ENCODE peak calls at places on chromosomes 11 and 22, in seven cellular contexts. H is MV-4-11; J is GM19239; Q is tibial artery; K is head of caudate nucleus; V is effector memory CD8-positive, alpha-beta T cell; M is NCI-H774. S is an unnamed sample.

GRCh38 chr11:7892751-7893356 is 38.2 kb downstream of the OR10A6 start:
- DNase-seq in V (no peak), K (no peak), Q (no peak), H (peak), J (peak), M (peak), S (peak)

GRCh38 chr11:30919389-30920172 is 333.4 kb upstream of the MPPED2 start:
- DNase-seq in V (no peak), H (peak), M (no peak), K (no peak), Q (no peak), J (no peak), S (no peak)

GRCh38 chr11:8649361-8649760 is 33.1 kb downstream of the TRIM66 start:
- DNase-seq in Q (no peak), J (no peak), V (no peak), H (no peak), M (no peak), K (no peak), S (no peak)

GRCh38 chr11:11978792-11979486 is 29.5 kb downstream of the DKK3 start:
- DNase-seq in M (no peak), K (no peak), H (no peak), Q (peak), V (no peak), J (no peak), S (peak)

GRCh38 chr11:44274404-44274803 is 35.5 kb downstream of the ALX4 start:
- DNase-seq in V (no peak), Q (peak), K (no peak), M (no peak), H (no peak), J (no peak), S (no peak)

GRCh38 chr11:85844439-85845051 is 10.6 kb upstream of the CCDC83 start:
- DNase-seq in J (no peak), Q (no peak), M (no peak), K (no peak), V (no peak), H (peak), S (no peak)

GRCh38 chr11:75656044-75656726 is 12.7 kb downstream of the MAP6 start:
- DNase-seq in J (no peak), K (no peak), M (no peak), V (no peak), H (peak), Q (no peak), S (no peak)

GRCh38 chr11:65915821-65916251 is 3.0 kb downstream of the C11orf68 start:
- DNase-seq in V (no peak), Q (peak), J (no peak), H (peak), M (no peak), K (peak), S (peak)

GRCh38 chr22:43537019-43537585 is 125.3 kb downstream of the MPPED1 start:
- DNase-seq in J (no peak), V (no peak), Q (no peak), H (no peak), M (no peak), K (peak), S (peak)

GRCh38 chr11:45805305-45806071 is 539 bp downstream of the SLC35C1 start:
- DNase-seq in M (peak), V (no peak), H (peak), K (peak), J (no peak), Q (peak), S (peak)

GRCh38 chr11:26675233-26675928 is 46.5 kb downstream of the SLC5A12 start:
- DNase-seq in J (no peak), K (no peak), Q (no peak), M (no peak), H (no peak), V (no peak), S (no peak)

GRCh38 chr11:79100093-79100704 is 340.6 kb downstream of the TENM4 start:
- DNase-seq in K (peak), J (peak), H (peak), V (no peak), M (peak), Q (peak), S (peak)

GRCh38 chr22:50438305-50439275 is 36.2 kb downstream of the SBF1 start:
- DNase-seq in J (no peak), V (no peak), H (no peak), K (no peak), Q (no peak), M (no peak), S (no peak)

GRCh38 chr22:19961868-19962245 is 20.2 kb upstream of the TXNRD2 start:
- DNase-seq in H (no peak), Q (no peak), M (no peak), J (no peak), V (no peak), K (no peak), S (no peak)

GRCh38 chr22:46734830-46735453 is 3.1 kb downstream of the CERK start:
- DNase-seq in H (peak), V (peak), J (peak), Q (no peak), M (no peak), K (peak), S (no peak)

GRCh38 chr11:11296434-11296833 is 56.6 kb downstream of the CSNK2A3 start:
- DNase-seq in Q (no peak), J (no peak), M (no peak), H (no peak), V (no peak), K (no peak), S (no peak)